ENCODE peak calls at places on chromosomes 7 and 10, in four cellular contexts. One of them, this sample, is unnamed.

GRCh38 chr7:7505936-7506335 is 29.7 kb downstream of the COL28A1 start:
- DNase-seq in adrenal gland: no peak
- DNase-seq in HepG2: no peak
- DNase-seq in transverse colon: no peak
- DNase-seq in this sample: no peak

GRCh38 chr10:88392222-88392621 is 190.9 kb downstream of the RNLS start:
- DNase-seq in transverse colon: no peak
- DNase-seq in HepG2: no peak
- DNase-seq in adrenal gland: no peak
- DNase-seq in this sample: no peak

GRCh38 chr7:21670496-21670895 is 127.7 kb downstream of the DNAH11 start:
- DNase-seq in transverse colon: no peak
- DNase-seq in HepG2: no peak
- DNase-seq in adrenal gland: no peak
- DNase-seq in this sample: no peak

GRCh38 chr7:155560196-155560595 is 13.8 kb upstream of the CNPY1 start:
- DNase-seq in adrenal gland: no peak
- DNase-seq in transverse colon: no peak
- DNase-seq in HepG2: no peak
- DNase-seq in this sample: no peak

GRCh38 chr10:97851341-97852001 is 1.8 kb downstream of the GOLGA7B start:
- DNase-seq in transverse colon: no peak
- DNase-seq in HepG2: no peak
- DNase-seq in adrenal gland: no peak
- DNase-seq in this sample: no peak

GRCh38 chr7:128197989-128198580 is 43.0 kb upstream of the LEP start:
- DNase-seq in adrenal gland: no peak
- DNase-seq in HepG2: no peak
- DNase-seq in transverse colon: no peak
- DNase-seq in this sample: no peak

GRCh38 chr7:33722383-33723096 is 182.8 kb upstream of the BMPER start:
- DNase-seq in adrenal gland: no peak
- DNase-seq in HepG2: peak
- DNase-seq in transverse colon: no peak
- DNase-seq in this sample: no peak

GRCh38 chr10:115059301-115059898 is 33.8 kb upstream of the ATRNL1 start:
- DNase-seq in adrenal gland: no peak
- DNase-seq in HepG2: no peak
- DNase-seq in transverse colon: no peak
- DNase-seq in this sample: no peak

GRCh38 chr7:28705350-28705749 is 252.8 kb downstream of the TRIL start:
- DNase-seq in HepG2: no peak
- DNase-seq in transverse colon: no peak
- DNase-seq in adrenal gland: no peak
- DNase-seq in this sample: no peak

GRCh38 chr7:74525881-74526280 is 72.2 kb downstream of the GTF2IRD1 start:
- DNase-seq in transverse colon: peak
- DNase-seq in HepG2: no peak
- DNase-seq in adrenal gland: no peak
- DNase-seq in this sample: no peak

GRCh38 chr10:97196213-97197029 is 10.7 kb upstream of the SLIT1 start:
- DNase-seq in adrenal gland: peak
- DNase-seq in transverse colon: peak
- DNase-seq in HepG2: peak
- DNase-seq in this sample: peak

GRCh38 chr10:51074238-51075028 is at the start of gene PRKG1:
- DNase-seq in transverse colon: peak
- DNase-seq in adrenal gland: peak
- DNase-seq in HepG2: peak
- DNase-seq in this sample: peak

GRCh38 chr7:106926892-106927291 is 61.8 kb downstream of the PIK3CG start:
- DNase-seq in adrenal gland: no peak
- DNase-seq in HepG2: no peak
- DNase-seq in transverse colon: no peak
- DNase-seq in this sample: no peak

GRCh38 chr10:89567566-89568245 is 32.3 kb upstream of the SLC16A12 start:
- DNase-seq in HepG2: no peak
- DNase-seq in transverse colon: no peak
- DNase-seq in adrenal gland: no peak
- DNase-seq in this sample: no peak

GRCh38 chr7:105389090-105389650 is 449 bp upstream of the SRPK2 start:
- DNase-seq in adrenal gland: peak
- DNase-seq in HepG2: peak
- DNase-seq in transverse colon: peak
- DNase-seq in this sample: peak

GRCh38 chr7:79936281-79936983 is 198.2 kb upstream of the GNAI1 start:
- DNase-seq in HepG2: no peak
- DNase-seq in transverse colon: no peak
- DNase-seq in adrenal gland: no peak
- DNase-seq in this sample: no peak

GRCh38 chr10:10831085-10831484 is 186.6 kb upstream of the CELF2 start:
- DNase-seq in transverse colon: peak
- DNase-seq in adrenal gland: no peak
- DNase-seq in HepG2: no peak
- DNase-seq in this sample: no peak

GRCh38 chr10:124768791-124769190 is 22.9 kb downstream of the EEF1AKMT2 start:
- DNase-seq in adrenal gland: no peak
- DNase-seq in HepG2: no peak
- DNase-seq in transverse colon: no peak
- DNase-seq in this sample: no peak

GRCh38 chr7:52639981-52640380 is 395.5 kb upstream of the POM121L12 start:
- DNase-seq in transverse colon: no peak
- DNase-seq in adrenal gland: no peak
- DNase-seq in HepG2: no peak
- DNase-seq in this sample: no peak

DNA sequence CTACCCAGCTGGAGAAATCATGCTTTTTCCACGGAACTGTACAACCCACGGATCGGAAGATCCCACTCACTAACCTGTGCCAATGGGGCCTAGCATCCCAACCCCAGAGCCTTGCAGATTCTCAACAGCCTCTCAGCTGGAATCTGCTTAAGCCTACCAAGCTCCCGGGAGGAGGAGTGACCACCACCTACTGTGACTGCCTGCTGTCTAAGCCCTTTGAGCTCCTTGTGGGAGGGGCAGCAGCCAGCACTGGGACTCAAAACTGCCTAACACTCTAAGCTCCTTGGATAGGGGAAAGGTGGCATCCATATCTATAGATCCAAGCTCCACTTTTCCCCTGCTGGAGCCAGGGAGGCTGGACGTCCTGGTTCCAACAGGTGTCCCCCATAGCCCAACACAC is 254.4 kb upstream of the CNTNAP2 start:
- DNase-seq in adrenal gland: no peak
- DNase-seq in HepG2: no peak
- DNase-seq in transverse colon: no peak
- DNase-seq in this sample: no peak
- H3K4me3 ChIP-seq in adrenal gland: no peak
- H3K4me3 ChIP-seq in HepG2: no peak
- H3K4me3 ChIP-seq in transverse colon: no peak
- H3K4me3 ChIP-seq in this sample: no peak

DNA sequence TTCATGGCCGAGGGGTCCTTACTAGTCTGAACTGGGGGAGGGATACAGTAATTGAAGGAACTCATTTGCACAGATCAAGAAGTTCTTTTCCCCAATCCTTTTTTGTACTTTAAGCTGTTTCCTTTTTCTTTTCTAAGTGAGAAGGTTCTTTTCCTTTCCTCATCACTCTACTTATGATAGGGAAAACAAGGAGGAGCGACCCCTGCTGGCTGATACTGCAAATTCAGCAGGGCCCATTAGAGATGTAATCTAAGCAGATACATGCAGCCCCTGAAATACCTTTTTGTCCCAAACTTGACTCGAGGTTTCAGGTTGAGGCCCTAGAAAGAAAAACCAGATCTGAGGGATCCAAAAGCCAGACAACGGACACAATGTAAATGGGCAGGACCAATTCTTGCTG is 305.5 kb downstream of the DNAJB9 start:
- DNase-seq in adrenal gland: no peak
- DNase-seq in HepG2: no peak
- DNase-seq in transverse colon: no peak
- DNase-seq in this sample: no peak
- TF ChIP-seq CTCF in adrenal gland: no peak
- TF ChIP-seq CTCF in HepG2: peak
- TF ChIP-seq CTCF in transverse colon: no peak
- TF ChIP-seq CTCF in this sample: no peak

DNA sequence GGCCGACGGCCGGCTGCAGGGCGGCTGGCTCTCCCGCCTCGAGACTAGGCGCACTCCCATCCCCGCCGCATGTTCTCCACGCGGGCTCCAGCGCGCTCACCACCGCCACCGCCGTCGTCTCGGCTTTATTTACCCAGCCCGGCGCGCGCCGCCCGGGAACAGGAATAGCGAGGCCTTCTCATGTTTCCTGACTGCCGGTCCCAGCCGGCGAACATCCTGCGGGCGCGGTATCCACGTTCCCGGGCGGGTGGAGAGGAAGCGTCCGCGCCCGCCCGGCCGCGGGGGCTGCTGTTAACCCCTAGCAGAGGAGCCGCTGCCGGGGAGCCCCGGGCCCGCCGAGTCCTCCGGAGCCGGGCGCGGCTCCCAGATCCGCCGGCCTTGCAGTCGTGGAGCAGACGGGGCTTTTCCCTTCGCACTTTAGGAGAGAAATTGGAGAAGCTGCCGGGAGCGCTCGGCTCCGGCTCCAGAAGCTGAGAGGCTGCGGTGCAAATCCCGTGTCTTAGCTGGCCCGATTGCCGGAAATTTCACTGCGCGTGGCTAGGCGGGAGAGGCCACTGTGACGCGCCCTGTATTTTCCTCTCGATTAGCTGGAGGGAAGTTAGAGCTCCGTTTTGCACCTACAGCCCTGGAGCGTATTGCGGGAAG is at the start of gene MKX:
- DNase-seq in HepG2: no peak
- DNase-seq in transverse colon: peak
- DNase-seq in adrenal gland: peak
- DNase-seq in this sample: peak
- H3K4me3 ChIP-seq in HepG2: no peak
- H3K4me3 ChIP-seq in transverse colon: peak
- H3K4me3 ChIP-seq in adrenal gland: no peak
- H3K4me3 ChIP-seq in this sample: peak

DNA sequence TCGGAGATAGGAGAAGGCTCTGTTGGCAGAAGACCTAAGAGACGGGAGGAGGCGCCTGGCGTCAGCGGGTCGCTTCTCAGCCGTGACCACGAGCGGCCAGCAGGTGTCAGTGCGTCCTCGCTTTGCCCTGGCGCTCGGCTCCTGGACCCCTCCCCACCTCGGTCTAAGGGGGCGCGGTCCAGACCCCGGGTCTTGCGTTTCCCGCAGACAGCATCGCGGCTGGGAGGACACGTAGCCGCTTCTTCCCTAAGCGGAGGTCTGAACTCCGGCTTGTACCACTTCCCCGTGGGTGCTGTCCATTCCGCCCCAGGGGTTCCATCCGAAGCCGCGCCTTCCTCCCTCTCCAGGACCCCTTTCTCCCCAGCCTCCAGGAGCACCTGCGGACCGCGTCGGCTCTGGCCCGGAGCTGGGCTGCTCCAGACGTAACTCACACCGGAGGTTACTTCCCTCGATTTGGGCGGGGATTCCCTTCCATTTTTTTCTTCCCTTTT is 593 bp upstream of the ADRA2A start:
- DNase-seq in adrenal gland: peak
- DNase-seq in transverse colon: peak
- DNase-seq in HepG2: no peak
- DNase-seq in this sample: peak
- TF ChIP-seq CTCF in adrenal gland: peak
- TF ChIP-seq CTCF in transverse colon: peak
- TF ChIP-seq CTCF in HepG2: peak
- TF ChIP-seq CTCF in this sample: peak